ENCODE peak calls at places on chromosomes 1 and 21, in nine cellular contexts. One of them, this sample, is unnamed.

GRCh38 chr1:13871413-13871812 is 171.4 kb downstream of the PRDM2 start:
- DNase-seq in heart left ventricle: no peak
- DNase-seq in tibial artery: no peak
- DNase-seq in PC-9: no peak
- DNase-seq in psoas muscle: no peak
- DNase-seq in mammary epithelial cell: no peak
- DNase-seq in astrocyte: no peak
- DNase-seq in IMR-90: no peak
- DNase-seq in thoracic aorta: no peak
- DNase-seq in this sample: no peak

GRCh38 chr1:55828031-55828430 is 612.9 kb upstream of the USP24 start:
- DNase-seq in thoracic aorta: no peak
- DNase-seq in heart left ventricle: no peak
- DNase-seq in PC-9: no peak
- DNase-seq in tibial artery: no peak
- DNase-seq in astrocyte: no peak
- DNase-seq in mammary epithelial cell: peak; percentile 16
- DNase-seq in psoas muscle: no peak
- DNase-seq in IMR-90: peak; percentile 22
- DNase-seq in this sample: no peak

GRCh38 chr21:20882462-20883415 is 115.5 kb upstream of the NCAM2 start:
- DNase-seq in thoracic aorta: no peak
- DNase-seq in heart left ventricle: no peak
- DNase-seq in PC-9: peak; percentile 15
- DNase-seq in IMR-90: peak; percentile 0
- DNase-seq in tibial artery: no peak
- DNase-seq in astrocyte: no peak
- DNase-seq in psoas muscle: no peak
- DNase-seq in mammary epithelial cell: no peak
- DNase-seq in this sample: peak; percentile 37

GRCh38 chr1:51744506-51745303 is 127.8 kb downstream of the OSBPL9 start:
- DNase-seq in PC-9: no peak
- DNase-seq in psoas muscle: no peak
- DNase-seq in astrocyte: no peak
- DNase-seq in tibial artery: no peak
- DNase-seq in thoracic aorta: no peak
- DNase-seq in mammary epithelial cell: no peak
- DNase-seq in heart left ventricle: no peak
- DNase-seq in IMR-90: no peak
- DNase-seq in this sample: no peak

GRCh38 chr1:30714536-30715090 is 8.8 kb downstream of the MATN1 start:
- DNase-seq in tibial artery: no peak
- DNase-seq in PC-9: no peak
- DNase-seq in mammary epithelial cell: peak; percentile 54
- DNase-seq in heart left ventricle: no peak
- DNase-seq in psoas muscle: peak; percentile 36
- DNase-seq in thoracic aorta: no peak
- DNase-seq in IMR-90: no peak
- DNase-seq in astrocyte: no peak
- DNase-seq in this sample: no peak

GRCh38 chr1:88647749-88648415 is 36.2 kb upstream of the PKN2 start:
- DNase-seq in IMR-90: no peak
- DNase-seq in tibial artery: no peak
- DNase-seq in astrocyte: no peak
- DNase-seq in heart left ventricle: no peak
- DNase-seq in psoas muscle: no peak
- DNase-seq in PC-9: no peak
- DNase-seq in mammary epithelial cell: no peak
- DNase-seq in thoracic aorta: no peak
- DNase-seq in this sample: no peak

GRCh38 chr1:17569200-17570139 is 30.0 kb downstream of the ARHGEF10L start:
- DNase-seq in astrocyte: peak; percentile 88
- DNase-seq in heart left ventricle: peak; percentile 84
- DNase-seq in thoracic aorta: peak; percentile 89
- DNase-seq in tibial artery: peak; percentile 97
- DNase-seq in PC-9: peak; percentile 82
- DNase-seq in IMR-90: peak; percentile 84
- DNase-seq in psoas muscle: peak; percentile 87
- DNase-seq in mammary epithelial cell: peak; percentile 36
- DNase-seq in this sample: no peak

GRCh38 chr1:38138498-38139233 is 92.1 kb upstream of the POU3F1 start:
- DNase-seq in mammary epithelial cell: peak; percentile 90
- DNase-seq in astrocyte: peak; percentile 97
- DNase-seq in IMR-90: peak; percentile 97
- DNase-seq in heart left ventricle: peak; percentile 85
- DNase-seq in tibial artery: peak; percentile 82
- DNase-seq in PC-9: peak; percentile 99
- DNase-seq in thoracic aorta: peak; percentile 67
- DNase-seq in psoas muscle: peak; percentile 92
- DNase-seq in this sample: peak; percentile 91

GRCh38 chr21:34939673-34940321 is 109.3 kb downstream of the RUNX1 start:
- DNase-seq in thoracic aorta: no peak
- DNase-seq in IMR-90: no peak
- DNase-seq in heart left ventricle: no peak
- DNase-seq in astrocyte: no peak
- DNase-seq in mammary epithelial cell: no peak
- DNase-seq in PC-9: no peak
- DNase-seq in psoas muscle: no peak
- DNase-seq in tibial artery: no peak
- DNase-seq in this sample: no peak

GRCh38 chr1:14184346-14184963 is 414.0 kb upstream of the KAZN start:
- DNase-seq in PC-9: no peak
- DNase-seq in heart left ventricle: no peak
- DNase-seq in psoas muscle: no peak
- DNase-seq in thoracic aorta: no peak
- DNase-seq in IMR-90: no peak
- DNase-seq in mammary epithelial cell: no peak
- DNase-seq in astrocyte: no peak
- DNase-seq in tibial artery: no peak
- DNase-seq in this sample: no peak

GRCh38 chr1:226185153-226186036 is 1.1 kb downstream of the ACBD3 start:
- DNase-seq in tibial artery: no peak
- DNase-seq in thoracic aorta: no peak
- DNase-seq in PC-9: no peak
- DNase-seq in psoas muscle: no peak
- DNase-seq in IMR-90: peak; percentile 26
- DNase-seq in mammary epithelial cell: peak; percentile 33
- DNase-seq in heart left ventricle: no peak
- DNase-seq in astrocyte: peak; percentile 30
- DNase-seq in this sample: no peak

GRCh38 chr1:7474786-7475502 is 296.2 kb upstream of the VAMP3 start:
- DNase-seq in tibial artery: no peak
- DNase-seq in astrocyte: no peak
- DNase-seq in IMR-90: no peak
- DNase-seq in PC-9: no peak
- DNase-seq in thoracic aorta: no peak
- DNase-seq in heart left ventricle: no peak
- DNase-seq in psoas muscle: no peak
- DNase-seq in mammary epithelial cell: no peak
- DNase-seq in this sample: no peak

GRCh38 chr1:178093150-178093957 is 550 bp upstream of the RASAL2 start:
- DNase-seq in tibial artery: peak; percentile 89
- DNase-seq in psoas muscle: peak; percentile 96
- DNase-seq in PC-9: peak; percentile 91
- DNase-seq in IMR-90: peak; percentile 96
- DNase-seq in thoracic aorta: peak; percentile 61
- DNase-seq in heart left ventricle: peak; percentile 96
- DNase-seq in astrocyte: peak; percentile 96
- DNase-seq in mammary epithelial cell: peak; percentile 95
- DNase-seq in this sample: peak; percentile 97

GRCh38 chr1:156657971-156658319 is 16.0 kb downstream of the BCAN start:
- DNase-seq in PC-9: no peak
- DNase-seq in tibial artery: no peak
- DNase-seq in thoracic aorta: no peak
- DNase-seq in psoas muscle: no peak
- DNase-seq in IMR-90: no peak
- DNase-seq in mammary epithelial cell: no peak
- DNase-seq in heart left ventricle: no peak
- DNase-seq in astrocyte: no peak
- DNase-seq in this sample: no peak

GRCh38 chr1:173669491-173669941 is at the start of gene ANKRD45:
- DNase-seq in PC-9: no peak
- DNase-seq in psoas muscle: no peak
- DNase-seq in tibial artery: no peak
- DNase-seq in astrocyte: peak; percentile 36
- DNase-seq in mammary epithelial cell: no peak
- DNase-seq in IMR-90: peak; percentile 4
- DNase-seq in heart left ventricle: peak; percentile 40
- DNase-seq in thoracic aorta: no peak
- DNase-seq in this sample: peak; percentile 25

GRCh38 chr1:86872086-86872485 is 41.8 kb downstream of the SELENOF start:
- DNase-seq in psoas muscle: no peak
- DNase-seq in IMR-90: peak; percentile 60
- DNase-seq in mammary epithelial cell: no peak
- DNase-seq in PC-9: no peak
- DNase-seq in heart left ventricle: no peak
- DNase-seq in tibial artery: no peak
- DNase-seq in thoracic aorta: no peak
- DNase-seq in astrocyte: peak; percentile 17
- DNase-seq in this sample: no peak

GRCh38 chr21:42398414-42399030 is 2.7 kb upstream of the TMPRSS3 start:
- DNase-seq in astrocyte: no peak
- DNase-seq in IMR-90: no peak
- DNase-seq in tibial artery: no peak
- DNase-seq in heart left ventricle: no peak
- DNase-seq in thoracic aorta: no peak
- DNase-seq in PC-9: no peak
- DNase-seq in psoas muscle: no peak
- DNase-seq in mammary epithelial cell: no peak
- DNase-seq in this sample: no peak

GRCh38 chr1:13593511-13594131 is 10.0 kb downstream of the PDPN start:
- DNase-seq in IMR-90: peak; percentile 36
- DNase-seq in thoracic aorta: no peak
- DNase-seq in tibial artery: peak; percentile 78
- DNase-seq in heart left ventricle: peak; percentile 34
- DNase-seq in psoas muscle: peak; percentile 82
- DNase-seq in PC-9: no peak
- DNase-seq in astrocyte: peak; percentile 96
- DNase-seq in mammary epithelial cell: peak; percentile 43
- DNase-seq in this sample: no peak

GRCh38 chr1:156482276-156482675 is 18.3 kb downstream of the MEF2D start:
- DNase-seq in PC-9: no peak
- DNase-seq in mammary epithelial cell: no peak
- DNase-seq in heart left ventricle: no peak
- DNase-seq in IMR-90: no peak
- DNase-seq in tibial artery: no peak
- DNase-seq in astrocyte: no peak
- DNase-seq in thoracic aorta: no peak
- DNase-seq in psoas muscle: no peak
- DNase-seq in this sample: no peak

GRCh38 chr1:13766906-13767564 is 67.0 kb downstream of the PRDM2 start:
- DNase-seq in heart left ventricle: no peak
- DNase-seq in astrocyte: peak; percentile 71
- DNase-seq in psoas muscle: no peak
- DNase-seq in tibial artery: no peak
- DNase-seq in thoracic aorta: no peak
- DNase-seq in mammary epithelial cell: peak; percentile 59
- DNase-seq in PC-9: no peak
- DNase-seq in IMR-90: peak; percentile 86
- DNase-seq in this sample: peak; percentile 76

GRCh38 chr1:66247415-66248208 is 286.3 kb upstream of the SGIP1 start:
- DNase-seq in IMR-90: no peak
- DNase-seq in astrocyte: no peak
- DNase-seq in PC-9: no peak
- DNase-seq in mammary epithelial cell: no peak
- DNase-seq in thoracic aorta: no peak
- DNase-seq in heart left ventricle: no peak
- DNase-seq in tibial artery: no peak
- DNase-seq in psoas muscle: no peak
- DNase-seq in this sample: no peak

GRCh38 chr1:30187413-30188023 is 535.9 kb downstream of the MATN1 start:
- DNase-seq in PC-9: no peak
- DNase-seq in heart left ventricle: no peak
- DNase-seq in thoracic aorta: no peak
- DNase-seq in mammary epithelial cell: no peak
- DNase-seq in IMR-90: no peak
- DNase-seq in tibial artery: no peak
- DNase-seq in astrocyte: no peak
- DNase-seq in psoas muscle: no peak
- DNase-seq in this sample: no peak

GRCh38 chr1:20964540-20965484 is 177.7 kb upstream of the HP1BP3 start:
- DNase-seq in astrocyte: no peak
- DNase-seq in IMR-90: no peak
- DNase-seq in PC-9: peak; percentile 5
- DNase-seq in psoas muscle: no peak
- DNase-seq in tibial artery: no peak
- DNase-seq in heart left ventricle: no peak
- DNase-seq in thoracic aorta: no peak
- DNase-seq in mammary epithelial cell: no peak
- DNase-seq in this sample: no peak
- H3K27ac ChIP-seq in astrocyte: no peak overlapping the region
- H3K27ac ChIP-seq in IMR-90: no peak overlapping the region
- H3K27ac ChIP-seq in PC-9: peak overlapping the region; percentile 15
- H3K27ac ChIP-seq in psoas muscle: peak overlapping the region; percentile 82
- H3K27ac ChIP-seq in tibial artery: no peak overlapping the region
- H3K27ac ChIP-seq in heart left ventricle: no peak overlapping the region
- H3K27ac ChIP-seq in thoracic aorta: no peak overlapping the region
- H3K27ac ChIP-seq in mammary epithelial cell: no peak overlapping the region
- H3K27ac ChIP-seq in this sample: no peak overlapping the region

GRCh38 chr21:25350056-25350455 is 257.2 kb downstream of the MRPL39 start:
- DNase-seq in mammary epithelial cell: no peak
- DNase-seq in astrocyte: no peak
- DNase-seq in PC-9: no peak
- DNase-seq in thoracic aorta: no peak
- DNase-seq in heart left ventricle: no peak
- DNase-seq in IMR-90: peak; percentile 60
- DNase-seq in tibial artery: no peak
- DNase-seq in psoas muscle: no peak
- DNase-seq in this sample: no peak
- TF ChIP-seq CTCF in mammary epithelial cell: no peak
- TF ChIP-seq CTCF in astrocyte: peak; percentile 71
- TF ChIP-seq CTCF in PC-9: peak; percentile 36
- TF ChIP-seq CTCF in thoracic aorta: no peak
- TF ChIP-seq CTCF in heart left ventricle: no peak
- TF ChIP-seq CTCF in IMR-90: peak; percentile 75
- TF ChIP-seq CTCF in tibial artery: no peak
- TF ChIP-seq CTCF in psoas muscle: no peak
- TF ChIP-seq CTCF in this sample: peak; percentile 27

DNA sequence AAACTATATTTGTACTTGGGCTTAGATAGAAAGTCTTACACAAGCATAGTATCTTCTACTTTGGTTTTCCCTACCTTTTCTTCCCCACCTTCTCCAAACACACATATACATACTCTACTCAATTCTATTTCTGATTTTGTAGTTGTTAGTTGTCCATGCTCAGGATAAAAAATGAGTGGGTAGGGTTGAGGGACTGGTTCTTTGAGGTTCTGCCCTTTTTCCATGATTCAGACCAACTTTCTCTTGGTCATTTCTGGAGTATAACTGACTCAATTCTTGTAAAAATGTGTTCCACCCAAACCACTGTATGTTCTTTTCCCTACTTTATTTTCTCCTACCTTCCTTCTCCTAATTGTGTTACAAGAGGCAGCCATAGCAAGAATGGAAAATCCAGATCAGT is 3.3 kb downstream of the CFAP126 start:
- DNase-seq in heart left ventricle: no peak
- DNase-seq in astrocyte: no peak
- DNase-seq in thoracic aorta: no peak
- DNase-seq in tibial artery: no peak
- DNase-seq in psoas muscle: no peak
- DNase-seq in PC-9: no peak
- DNase-seq in IMR-90: no peak
- DNase-seq in mammary epithelial cell: no peak
- DNase-seq in this sample: no peak
- H3K27ac ChIP-seq in heart left ventricle: no peak overlapping the region
- H3K27ac ChIP-seq in astrocyte: no peak overlapping the region
- H3K27ac ChIP-seq in thoracic aorta: no peak overlapping the region
- H3K27ac ChIP-seq in tibial artery: no peak overlapping the region
- H3K27ac ChIP-seq in psoas muscle: no peak overlapping the region
- H3K27ac ChIP-seq in PC-9: no peak overlapping the region
- H3K27ac ChIP-seq in IMR-90: no peak overlapping the region
- H3K27ac ChIP-seq in mammary epithelial cell: no peak overlapping the region
- H3K27ac ChIP-seq in this sample: no peak overlapping the region

GRCh38 chr1:36612881-36613280 is 130.2 kb upstream of the CSF3R start:
- DNase-seq in PC-9: no peak
- DNase-seq in heart left ventricle: no peak
- DNase-seq in mammary epithelial cell: no peak
- DNase-seq in tibial artery: no peak
- DNase-seq in psoas muscle: no peak
- DNase-seq in thoracic aorta: no peak
- DNase-seq in astrocyte: no peak
- DNase-seq in IMR-90: no peak
- DNase-seq in this sample: no peak
- TF ChIP-seq CTCF in PC-9: no peak
- TF ChIP-seq CTCF in heart left ventricle: no peak
- TF ChIP-seq CTCF in mammary epithelial cell: no peak
- TF ChIP-seq CTCF in tibial artery: no peak
- TF ChIP-seq CTCF in psoas muscle: no peak
- TF ChIP-seq CTCF in thoracic aorta: no peak
- TF ChIP-seq CTCF in astrocyte: no peak
- TF ChIP-seq CTCF in IMR-90: no peak
- TF ChIP-seq CTCF in this sample: no peak